ENCODE peak calls at places on chromosomes 1 and 21, in eight cellular contexts. O, H, Y, M, G, W, D and U are unnamed samples.

GRCh38 chr1:150963535-150964489 is 10.8 kb downstream of the CERS2 start:
- DNase-seq in O (no peak), H (no peak), Y (no peak), M (no peak), G (no peak), W (no peak), D (peak; percentile 25), U (peak; percentile 15)

GRCh38 chr21:33622253-33622652 is 19.3 kb downstream of the CRYZL1 start:
- DNase-seq in O (no peak), H (no peak), Y (no peak), M (no peak), G (no peak), W (no peak), D (no peak), U (no peak)

GRCh38 chr21:21137986-21138385 is 139.8 kb downstream of the NCAM2 start:
- DNase-seq in O (no peak), H (no peak), Y (no peak), M (peak; percentile 32), G (no peak), W (no peak), D (no peak), U (no peak)

GRCh38 chr1:245859510-245860114 is 647.5 kb downstream of the SMYD3 start:
- DNase-seq in O (no peak), H (no peak), Y (no peak), M (no peak), G (no peak), W (no peak), D (no peak), U (no peak)

GRCh38 chr1:54981466-54981865 is 1.0 kb downstream of the TMEM61 start:
- DNase-seq in O (no peak), H (no peak), Y (no peak), M (no peak), G (no peak), W (no peak), D (no peak), U (no peak)

GRCh38 chr1:33347650-33347992 is 26.7 kb upstream of the A3GALT2 start:
- DNase-seq in O (no peak), H (no peak), Y (no peak), M (no peak), G (no peak), W (no peak), D (peak; percentile 85), U (no peak)

GRCh38 chr1:231580874-231581273 is 45.7 kb upstream of the DISC1 start:
- DNase-seq in O (no peak), H (no peak), Y (peak; percentile 22), M (no peak), G (no peak), W (no peak), D (no peak), U (no peak)

GRCh38 chr1:1203561-1204424 is 2.6 kb downstream of the TNFRSF18 start:
- DNase-seq in O (no peak), H (peak; percentile 9), Y (peak; percentile 74), M (no peak), G (no peak), W (no peak), D (no peak), U (peak; percentile 86)

GRCh38 chr1:43565600-43566360 is 35.1 kb downstream of the PTPRF start:
- DNase-seq in O (peak; percentile 82), H (peak; percentile 79), Y (peak; percentile 95), M (no peak), G (no peak), W (peak; percentile 45), D (peak; percentile 74), U (no peak)

GRCh38 chr1:6410248-6410893 is 9.3 kb downstream of the HES2 start:
- DNase-seq in O (no peak), H (no peak), Y (no peak), M (no peak), G (no peak), W (no peak), D (no peak), U (no peak)

GRCh38 chr1:235588916-235589515 is 60.6 kb downstream of the GNG4 start:
- DNase-seq in O (no peak), H (no peak), Y (no peak), M (no peak), G (no peak), W (no peak), D (no peak), U (no peak)

GRCh38 chr1:234018816-234019215 is 114.3 kb downstream of the SLC35F3 start:
- DNase-seq in O (no peak), H (no peak), Y (no peak), M (no peak), G (no peak), W (no peak), D (no peak), U (no peak)

GRCh38 chr1:205725514-205725913 is 24.5 kb downstream of the NUCKS1 start:
- DNase-seq in O (no peak), H (no peak), Y (no peak), M (no peak), G (no peak), W (no peak), D (no peak), U (no peak)

GRCh38 chr1:100009458-100009857 is 39.7 kb downstream of the SLC35A3 start:
- DNase-seq in O (no peak), H (no peak), Y (no peak), M (no peak), G (no peak), W (no peak), D (no peak), U (no peak)

GRCh38 chr1:214957330-214958137 is 125.0 kb upstream of the KCNK2 start:
- DNase-seq in O (no peak), H (no peak), Y (no peak), M (peak; percentile 95), G (peak; percentile 98), W (no peak), D (no peak), U (no peak)

GRCh38 chr1:32272557-32273388 is 19.1 kb upstream of the HDAC1 start:
- DNase-seq in O (no peak), H (no peak), Y (no peak), M (no peak), G (no peak), W (no peak), D (no peak), U (no peak)

GRCh38 chr1:246647513-246647912 is 76.7 kb upstream of the SCCPDH start:
- DNase-seq in O (no peak), H (peak; percentile 33), Y (no peak), M (peak; percentile 15), G (no peak), W (no peak), D (no peak), U (no peak)

GRCh38 chr21:46454634-46455390 is 3.9 kb upstream of the DIP2A start:
- DNase-seq in O (no peak), H (no peak), Y (no peak), M (no peak), G (no peak), W (no peak), D (peak; percentile 25), U (no peak)

DNA sequence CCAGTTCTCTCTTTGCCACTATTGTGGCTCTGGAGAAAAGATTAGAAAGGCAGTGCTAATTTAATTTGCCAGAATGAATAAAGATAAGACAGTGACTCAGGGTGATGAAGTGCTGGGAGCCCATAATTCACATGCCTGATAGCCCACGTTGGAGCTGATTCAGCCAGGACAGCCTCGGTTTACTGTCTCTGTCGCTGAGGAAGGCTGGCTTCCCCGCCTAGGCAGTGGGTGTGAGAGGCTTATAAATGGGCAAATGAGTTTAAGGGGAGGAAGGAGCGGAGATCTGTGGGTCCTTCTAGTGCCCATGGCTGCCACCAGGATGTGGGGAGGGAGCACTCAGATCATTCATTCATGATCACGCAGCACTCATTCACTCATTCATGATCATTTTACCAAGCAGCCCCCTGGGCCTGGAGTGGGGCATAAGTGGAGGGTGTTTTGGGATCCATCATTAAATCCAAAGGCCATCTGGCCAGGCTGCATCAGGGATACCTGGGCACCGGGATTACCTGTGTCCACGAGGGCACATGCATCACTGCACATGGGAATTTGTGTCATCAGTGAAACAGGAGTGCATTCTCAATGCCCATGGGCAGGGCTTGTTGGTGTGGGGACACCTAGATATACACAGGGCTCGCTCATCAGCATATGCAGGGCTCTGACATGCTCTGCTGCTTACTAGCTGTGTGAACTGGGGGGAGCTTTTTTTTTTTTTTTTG is 315.4 kb downstream of the MATN1 start:
- DNase-seq in O (no peak), H (peak; percentile 38), Y (peak; percentile 60), M (no peak), G (no peak), W (peak; percentile 4), D (peak; percentile 40), U (no peak)
- TF ChIP-seq CTCF in O (no peak), H (no peak), Y (no peak), M (no peak), G (no peak), W (no peak), D (no peak), U (no peak)

DNA sequence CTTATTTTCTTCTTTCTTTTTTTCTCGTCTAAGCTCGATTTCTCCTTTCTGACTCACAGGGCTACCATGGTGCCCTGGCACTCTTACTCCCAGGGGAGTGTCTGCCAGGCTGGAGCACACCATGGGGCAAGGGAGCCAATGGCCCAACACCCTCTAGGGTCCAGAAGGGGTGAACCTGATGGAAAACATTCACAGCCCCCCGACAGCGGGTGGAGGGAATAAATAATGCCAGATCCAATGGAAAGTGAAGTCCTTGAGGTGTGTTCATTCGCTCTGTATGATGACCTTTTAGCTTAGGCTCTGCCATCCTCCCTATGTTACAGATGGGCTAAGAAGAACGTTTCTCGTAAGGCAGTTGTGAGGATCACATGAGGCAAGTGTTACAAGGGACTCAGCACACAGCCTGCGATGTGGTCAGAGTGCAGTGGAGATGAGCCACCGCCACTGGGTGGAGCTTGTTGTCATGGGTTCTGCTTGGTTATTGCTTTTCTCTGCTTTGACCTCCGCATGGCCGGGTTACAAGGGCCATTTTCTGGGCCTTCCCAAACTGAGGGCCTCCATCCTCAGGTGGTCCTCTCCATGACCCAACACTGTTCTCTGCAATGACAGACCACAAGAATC is 3.5 kb upstream of the FCMR start:
- DNase-seq in O (peak; percentile 25), H (no peak), Y (no peak), M (no peak), G (no peak), W (no peak), D (no peak), U (no peak)
- TF ChIP-seq CTCF in O (no peak), H (peak; percentile 16), Y (no peak), M (no peak), G (no peak), W (no peak), D (no peak), U (no peak)

DNA sequence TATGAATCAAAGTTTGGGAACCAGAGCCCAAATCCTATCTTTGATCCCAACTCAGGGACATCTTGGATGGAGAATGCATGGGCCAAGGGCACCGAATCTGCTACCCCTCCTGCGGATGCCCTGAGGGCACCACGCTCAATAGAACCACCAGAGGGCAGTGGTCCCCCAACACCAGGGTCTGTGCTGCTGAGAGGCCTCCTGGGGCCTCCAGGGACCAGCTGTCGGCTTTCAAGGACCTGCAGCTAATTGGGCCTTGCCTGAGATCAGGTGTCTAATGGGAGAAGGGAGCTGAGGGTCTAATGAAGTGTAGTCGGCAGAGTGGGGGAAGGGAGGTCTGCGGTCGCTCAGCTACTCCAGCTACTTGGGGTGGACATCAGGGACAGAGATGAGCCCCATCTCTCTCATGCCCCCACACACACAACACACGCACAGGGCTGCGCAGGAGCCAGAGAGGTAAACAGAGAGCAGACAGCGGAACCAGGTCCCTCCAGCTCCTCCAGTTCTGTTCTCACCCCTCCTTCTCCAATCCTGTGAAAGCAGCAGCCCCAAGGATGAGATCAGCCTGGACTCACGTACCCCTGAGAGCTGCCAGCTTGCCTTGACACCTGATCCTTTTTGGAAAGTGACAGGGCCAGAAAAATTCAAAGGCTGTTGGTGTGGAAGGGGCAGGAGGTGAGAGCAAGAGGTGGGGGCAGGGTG is 34.9 kb upstream of the PPP1R15B start:
- DNase-seq in O (peak; percentile 90), H (peak; percentile 89), Y (peak; percentile 82), M (peak; percentile 23), G (no peak), W (peak; percentile 60), D (peak; percentile 88), U (no peak)
- TF ChIP-seq CTCF in O (peak; percentile 57), H (peak; percentile 86), Y (peak; percentile 74), M (peak; percentile 79), G (peak; percentile 66), W (peak; percentile 67), D (peak; percentile 70), U (peak; percentile 79)

GRCh38 chr1:36149973-36150295 is 648 bp upstream of the TRAPPC3 start:
- DNase-seq in O (no peak), H (no peak), Y (no peak), M (no peak), G (no peak), W (no peak), D (no peak), U (no peak)
- TF ChIP-seq CTCF in O (no peak), H (no peak), Y (no peak), M (no peak), G (no peak), W (no peak), D (no peak), U (no peak)